ENCODE peak calls at places on chromosomes 11 and 22, in eight cellular contexts. I is HepG2, Y is HCT116, G is GM12878, X is A549, N is K562, H is heart left ventricle, J is right lobe of liver. D is an unnamed sample. For H3K9me3, the result is how much of the 10 kb centered on the place peaks cover.

GRCh38 chr11:19698493-19699292 is 13.9 kb upstream of the NAV2 start:
- ATAC-seq in I (peak), Y (no peak), G (no peak), X (no peak), N (no peak), H (peak), J (peak), D (peak)

GRCh38 chr22:40511604-40512003 is 124.9 kb downstream of the MRTFA start:
- ATAC-seq in I (no peak), Y (no peak), G (peak), X (peak), N (no peak), H (peak), J (no peak), D (no peak)

GRCh38 chr11:2741377-2742131 is 41.8 kb upstream of the KCNQ1OT1 start:
- ATAC-seq in I (peak), Y (peak), G (no peak), X (peak), N (peak), H (peak), J (no peak), D (peak)

GRCh38 chr11:95849087-95849825 is 59.0 kb downstream of the CEP57 start:
- ATAC-seq in I (peak), Y (peak), G (peak), X (peak), N (peak), H (peak), J (peak), D (peak)

GRCh38 chr11:68324241-68324640 is 11.8 kb downstream of the LRP5 start:
- ATAC-seq in I (no peak), Y (no peak), G (no peak), X (no peak), N (no peak), H (no peak), J (peak), D (no peak)

GRCh38 chr22:30816413-30816812 is 121.7 kb downstream of the OSBP2 start:
- ATAC-seq in I (peak), Y (peak), G (no peak), X (no peak), N (peak), H (no peak), J (peak), D (no peak)

GRCh38 chr11:110896358-110896757 is 184.1 kb upstream of the ARHGAP20 start:
- ATAC-seq in I (no peak), Y (no peak), G (no peak), X (no peak), N (no peak), H (no peak), J (no peak), D (no peak)

GRCh38 chr22:27588273-27588672 is 213.3 kb downstream of the MN1 start:
- ATAC-seq in I (no peak), Y (no peak), G (no peak), X (no peak), N (no peak), H (no peak), J (no peak), D (no peak)

GRCh38 chr11:115279831-115280761 is 224.1 kb downstream of the CADM1 start:
- ATAC-seq in I (peak), Y (no peak), G (no peak), X (no peak), N (no peak), H (no peak), J (no peak), D (no peak)

GRCh38 chr22:22721681-22722309 is 77.4 kb downstream of the GGTLC2 start:
- ATAC-seq in I (no peak), Y (no peak), G (peak), X (no peak), N (no peak), H (no peak), J (no peak), D (no peak)

GRCh38 chr22:30210235-30210831 is 36.2 kb downstream of the LIF start:
- ATAC-seq in I (peak), Y (peak), G (no peak), X (peak), N (no peak), H (no peak), J (no peak), D (no peak)

GRCh38 chr22:40451230-40451629 is 80.8 kb downstream of the SGSM3 start:
- ATAC-seq in I (no peak), Y (no peak), G (no peak), X (no peak), N (no peak), H (peak), J (no peak), D (no peak)

GRCh38 chr11:122393209-122393850 is 262.2 kb upstream of the UBASH3B start:
- ATAC-seq in I (no peak), Y (no peak), G (no peak), X (no peak), N (no peak), H (peak), J (no peak), D (peak)

GRCh38 chr11:65083134-65083833 is 556 bp downstream of the CDCA5 start:
- ATAC-seq in I (no peak), Y (peak), G (peak), X (peak), N (peak), H (no peak), J (no peak), D (no peak)

GRCh38 chr11:12269446-12270214 is 107.7 kb upstream of the PARVA start:
- ATAC-seq in I (no peak), Y (no peak), G (no peak), X (no peak), N (no peak), H (peak), J (peak), D (peak)

GRCh38 chr11:81915045-81915444 is 818.6 kb downstream of the FAM181B start:
- ATAC-seq in I (no peak), Y (no peak), G (no peak), X (no peak), N (no peak), H (no peak), J (peak), D (no peak)

GRCh38 chr22:26483439-26484359 is at the start of the genes HPS4 and SRRD:
- ATAC-seq in I (peak), Y (peak), G (peak), X (peak), N (peak), H (peak), J (peak), D (peak)

GRCh38 chr11:94400839-94401772 is at the start of gene GPR83:
- ATAC-seq in I (peak), Y (no peak), G (peak), X (peak), N (no peak), H (peak), J (peak), D (no peak)

GRCh38 chr11:72723508-72723907 is 28.7 kb downstream of the ARAP1 start:
- ATAC-seq in I (no peak), Y (no peak), G (no peak), X (no peak), N (no peak), H (no peak), J (peak), D (no peak)

GRCh38 chr11:55054723-55055122 is 207.2 kb upstream of the TRIM48 start:
- ATAC-seq in I (no peak), Y (no peak), G (no peak), X (no peak), N (no peak), H (no peak), J (no peak), D (no peak)
- H3K9me3 ChIP-seq in I (half or more), Y (under half), G (under half), X (under half), N (under half), H (half or more), J (under half), D (under half)

GRCh38 chr22:19607198-19608113 is 83.2 kb upstream of the CLDN5 start:
- ATAC-seq in I (peak), Y (no peak), G (peak), X (no peak), N (peak), H (peak), J (peak), D (peak)
- TF ChIP-seq POLR2A in I (no peak), Y (no peak), G (no peak), X (no peak), N (no peak), H (no peak), J (peak), D (no peak)

GRCh38 chr22:20658433-20659222 is 115.3 kb upstream of the SERPIND1 start:
- ATAC-seq in I (no peak), Y (no peak), G (no peak), X (no peak), N (no peak), H (no peak), J (no peak), D (no peak)
- H3K9me3 ChIP-seq in I (under half), Y (under half), G (under half), X (under half), N (under half), H (under half), J (under half), D (under half)

GRCh38 chr11:1129143-1129665 is 28.5 kb upstream of the MUC5AC start:
- ATAC-seq in I (no peak), Y (no peak), G (no peak), X (no peak), N (no peak), H (peak), J (no peak), D (no peak)
- TF ChIP-seq POLR2A in I (no peak), Y (no peak), G (no peak), X (no peak), N (no peak), H (no peak), J (no peak), D (no peak)

GRCh38 chr11:70833554-70833953 is 418.8 kb downstream of the SHANK2 start:
- ATAC-seq in I (no peak), Y (no peak), G (no peak), X (no peak), N (no peak), H (no peak), J (no peak), D (no peak)
- H3K9me3 ChIP-seq in I (under half), Y (under half), G (under half), X (under half), N (under half), H (under half), J (under half), D (under half)

GRCh38 chr11:58625826-58626460 is 3.5 kb downstream of the CNTF start:
- ATAC-seq in I (no peak), Y (no peak), G (no peak), X (no peak), N (no peak), H (no peak), J (no peak), D (no peak)
- TF ChIP-seq POLR2A in I (no peak), Y (no peak), G (no peak), X (no peak), N (no peak), H (no peak), J (no peak), D (no peak)

GRCh38 chr22:36425977-36426523 is 38.3 kb upstream of the MYH9 start:
- ATAC-seq in I (peak), Y (peak), G (peak), X (peak), N (peak), H (peak), J (peak), D (no peak)
- H3K9me3 ChIP-seq in I (under half), Y (under half), G (under half), X (under half), N (under half), H (under half), J (under half), D (under half)